ENCODE peak calls at places on chromosomes 1 and 21, in eight cellular contexts. T is sigmoid colon, G is tibial nerve, J is ovary, Q is cardiac muscle cell, V is BJ, F is lower lobe of right lung, B is DND-41. Y is an unnamed sample. For H3K36me3, the result is how much of the 10 kb centered on the place peaks cover.

GRCh38 chr1:180631197-180631765 is 541 bp upstream of the XPR1 start:
- DNase-seq in T (no peak), G (no peak), V (no peak), Q (no peak), B (peak), F (no peak), J (no peak), Y (no peak)

GRCh38 chr1:192974701-192975100 is 84.5 kb downstream of the UCHL5 start:
- DNase-seq in V (peak), G (no peak), Q (peak), F (no peak), T (no peak), B (no peak), J (no peak), Y (no peak)

GRCh38 chr1:165899461-165899941 is 72.1 kb downstream of the UCK2 start:
- DNase-seq in T (no peak), B (no peak), G (no peak), J (no peak), V (no peak), Q (no peak), F (no peak), Y (no peak)

GRCh38 chr1:119160851-119161250 is 20.4 kb upstream of the WARS2 start:
- DNase-seq in G (no peak), B (no peak), Q (peak), V (peak), F (no peak), T (no peak), J (no peak), Y (no peak)

GRCh38 chr1:45448357-45448756 is 42.6 kb downstream of the TESK2 start:
- DNase-seq in T (no peak), F (no peak), J (no peak), V (no peak), Q (no peak), G (no peak), B (no peak), Y (no peak)

GRCh38 chr1:213120386-213120785 is 69.3 kb downstream of the RPS6KC1 start:
- DNase-seq in G (no peak), T (no peak), J (no peak), B (no peak), F (no peak), V (no peak), Q (no peak), Y (no peak)

GRCh38 chr1:53047737-53048344 is 14.2 kb upstream of the PODN start:
- DNase-seq in B (peak), T (no peak), V (peak), J (no peak), Q (peak), F (no peak), G (no peak), Y (no peak)

GRCh38 chr1:170309389-170310013 is 163.7 kb downstream of the NTMT2 start:
- DNase-seq in F (no peak), B (no peak), G (no peak), T (no peak), Q (peak), V (peak), J (peak), Y (no peak)

GRCh38 chr1:9606948-9607347 is 18.2 kb downstream of the TMEM201 start:
- DNase-seq in Q (no peak), T (no peak), G (no peak), B (no peak), J (no peak), F (no peak), V (no peak), Y (no peak)

GRCh38 chr1:2627746-2628145 is 5.1 kb downstream of the MMEL1 start:
- DNase-seq in T (no peak), V (no peak), F (peak), Q (no peak), J (no peak), B (no peak), G (no peak), Y (peak)

GRCh38 chr1:175154595-175155472 is 37.7 kb downstream of the KIAA0040 start:
- DNase-seq in J (peak), Q (peak), F (peak), T (peak), B (peak), V (no peak), G (peak), Y (peak)

GRCh38 chr1:246566808-246567154 is 525 bp downstream of the CNST start:
- DNase-seq in G (no peak), F (no peak), T (no peak), B (no peak), Q (no peak), V (no peak), J (no peak), Y (no peak)

GRCh38 chr1:221045842-221046831 is 166.9 kb downstream of the HLX start:
- DNase-seq in G (no peak), J (no peak), F (no peak), Q (no peak), V (no peak), B (no peak), T (no peak), Y (no peak)

GRCh38 chr21:26776320-26777021 is 68.7 kb downstream of the ADAMTS1 start:
- DNase-seq in T (no peak), F (no peak), J (no peak), Q (peak), B (no peak), V (peak), G (no peak), Y (no peak)

GRCh38 chr1:32742956-32743355 is 40.4 kb upstream of the SYNC start:
- DNase-seq in T (no peak), B (no peak), V (no peak), F (no peak), G (no peak), Q (no peak), J (no peak), Y (no peak)

GRCh38 chr21:38815060-38815405 is 9.3 kb downstream of the ETS2 start:
- DNase-seq in Q (no peak), B (no peak), J (no peak), V (no peak), T (no peak), F (no peak), G (no peak), Y (no peak)

GRCh38 chr1:235631816-235632215 is 17.8 kb downstream of the GNG4 start:
- DNase-seq in V (no peak), T (no peak), F (no peak), Q (no peak), G (no peak), B (no peak), J (no peak), Y (no peak)

GRCh38 chr1:29620631-29621030 is 384.3 kb downstream of the PTPRU start:
- DNase-seq in V (no peak), J (no peak), T (no peak), B (no peak), G (no peak), F (no peak), Q (no peak), Y (no peak)

GRCh38 chr1:165738794-165739193 is 29.9 kb downstream of the TMCO1 start:
- DNase-seq in V (no peak), Q (no peak), G (no peak), J (no peak), B (no peak), F (no peak), T (no peak), Y (no peak)

GRCh38 chr1:175191654-175192053 is 922 bp downstream of the KIAA0040 start:
- DNase-seq in T (no peak), G (peak), V (no peak), B (peak), F (no peak), Q (no peak), J (no peak), Y (no peak)

GRCh38 chr1:222028151-222028550 is 286.3 kb upstream of the DUSP10 start:
- DNase-seq in T (no peak), J (no peak), Q (no peak), G (no peak), B (no peak), V (no peak), F (no peak), Y (no peak)

GRCh38 chr1:201110138-201110537 is 2.1 kb downstream of the CACNA1S start:
- DNase-seq in V (no peak), J (no peak), G (no peak), F (no peak), Q (no peak), T (peak), B (no peak), Y (no peak)

GRCh38 chr1:106465666-106466065 is 590.8 kb upstream of the PRMT6 start:
- DNase-seq in B (no peak), T (no peak), F (no peak), V (no peak), G (no peak), Q (no peak), J (no peak), Y (no peak)

GRCh38 chr1:244393604-244394176 is 58.0 kb downstream of the ADSS2 start:
- DNase-seq in T (no peak), B (no peak), J (no peak), Q (no peak), F (no peak), G (no peak), V (no peak), Y (no peak)

GRCh38 chr1:180926164-180926981 is 13.7 kb downstream of the KIAA1614 start:
- DNase-seq in B (peak), V (no peak), Q (peak), J (peak), G (no peak), F (no peak), T (peak), Y (peak)

GRCh38 chr1:229133734-229134265 is 137.1 kb upstream of the RAB4A start:
- DNase-seq in G (no peak), Q (no peak), J (no peak), T (no peak), B (no peak), F (no peak), V (no peak), Y (no peak)

GRCh38 chr1:36561365-36561731 is 78.6 kb upstream of the CSF3R start:
- DNase-seq in Q (no peak), B (no peak), F (no peak), T (no peak), V (no peak), G (no peak), J (no peak), Y (no peak)

GRCh38 chr1:29436386-29436785 is 200.1 kb downstream of the PTPRU start:
- DNase-seq in T (no peak), V (no peak), B (no peak), Q (no peak), J (no peak), G (no peak), F (no peak), Y (no peak)

GRCh38 chr1:100989306-100990077 is 36.1 kb downstream of the DPH5 start:
- DNase-seq in F (no peak), Q (peak), J (no peak), V (peak), T (no peak), B (no peak), G (no peak), Y (no peak)

GRCh38 chr1:107286125-107286524 is 145.3 kb downstream of the NTNG1 start:
- DNase-seq in B (no peak), J (no peak), Q (no peak), G (no peak), T (no peak), V (no peak), F (no peak), Y (no peak)

GRCh38 chr1:16189921-16190499 is 22.4 kb downstream of the ARHGEF19 start:
- DNase-seq in B (no peak), T (no peak), Q (no peak), V (no peak), G (no peak), F (no peak), J (no peak), Y (peak)

GRCh38 chr1:56156937-56157336 is 422.4 kb downstream of the PLPP3 start:
- DNase-seq in V (no peak), J (no peak), F (no peak), T (no peak), B (peak), G (no peak), Q (no peak), Y (no peak)

GRCh38 chr1:8249838-8250237 is 68.1 kb upstream of the SLC45A1 start:
- DNase-seq in G (no peak), Q (no peak), J (no peak), V (no peak), F (no peak), B (no peak), T (no peak), Y (no peak)

GRCh38 chr1:8256321-8256720 is 61.6 kb upstream of the SLC45A1 start:
- DNase-seq in V (no peak), B (no peak), G (no peak), Q (no peak), T (no peak), J (no peak), F (no peak), Y (no peak)

GRCh38 chr1:8251635-8252034 is 66.3 kb upstream of the SLC45A1 start:
- DNase-seq in G (no peak), V (no peak), B (no peak), T (no peak), J (no peak), F (peak), Q (no peak), Y (no peak)

GRCh38 chr1:8255712-8256111 is 62.2 kb upstream of the SLC45A1 start:
- DNase-seq in J (no peak), F (peak), G (no peak), T (no peak), Q (no peak), V (no peak), B (no peak), Y (no peak)

DNA sequence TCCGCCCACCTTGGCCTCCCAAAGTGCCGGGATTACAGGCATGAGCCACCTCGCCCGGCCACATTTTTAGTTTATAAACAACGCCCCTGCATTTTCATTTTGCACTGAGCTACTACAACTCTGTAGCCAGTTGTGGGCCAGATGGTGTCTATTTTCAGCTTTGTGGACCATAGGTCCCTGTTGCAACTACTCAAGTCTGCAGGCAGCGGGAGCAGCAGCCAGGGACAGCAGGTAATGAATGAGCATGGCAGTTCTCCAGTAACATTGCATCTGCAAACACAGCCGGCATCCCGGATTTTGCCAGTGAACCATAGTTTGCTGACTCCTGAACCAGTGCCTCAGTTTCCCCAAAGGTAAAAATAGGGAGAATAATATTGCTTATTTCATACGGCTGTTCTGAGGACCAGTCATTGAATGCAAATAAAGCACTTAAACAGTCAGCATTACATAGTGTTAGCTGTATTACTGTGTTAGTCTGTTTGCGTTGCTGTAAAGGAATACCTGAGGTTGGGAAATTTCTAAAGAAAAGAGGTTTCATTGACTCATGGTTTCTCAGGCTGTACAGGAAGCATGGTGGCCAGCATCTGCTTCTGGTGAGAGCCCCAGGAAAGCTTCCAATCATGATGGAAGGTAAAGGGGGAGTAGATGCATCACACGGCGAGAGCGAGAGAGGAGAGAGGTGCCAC is 65.5 kb upstream of the SLC45A1 start:
- DNase-seq in F (no peak), G (no peak), B (no peak), T (no peak), Q (no peak), V (no peak), J (no peak), Y (no peak)
- TF ChIP-seq CTCF in F (no peak), G (no peak), B (no peak), T (no peak), Q (no peak), V (no peak), J (no peak), Y (no peak)

GRCh38 chr21:44420416-44421205 is 34.7 kb upstream of the LRRC3 start:
- DNase-seq in T (peak), F (no peak), J (no peak), G (no peak), B (no peak), V (no peak), Q (no peak), Y (peak)
- H3K36me3 ChIP-seq in T (under half), F (under half), J (under half), G (under half), B (under half), V (under half), Q (under half), Y (half or more)

GRCh38 chr21:32088471-32088870 is 190.4 kb downstream of the MIS18A start:
- DNase-seq in J (no peak), Q (no peak), G (no peak), T (no peak), B (no peak), F (no peak), V (no peak), Y (no peak)

GRCh38 chr21:32087452-32087851 is 191.4 kb downstream of the MIS18A start:
- DNase-seq in Q (no peak), J (no peak), T (no peak), G (no peak), B (no peak), V (no peak), F (no peak), Y (no peak)

DNA sequence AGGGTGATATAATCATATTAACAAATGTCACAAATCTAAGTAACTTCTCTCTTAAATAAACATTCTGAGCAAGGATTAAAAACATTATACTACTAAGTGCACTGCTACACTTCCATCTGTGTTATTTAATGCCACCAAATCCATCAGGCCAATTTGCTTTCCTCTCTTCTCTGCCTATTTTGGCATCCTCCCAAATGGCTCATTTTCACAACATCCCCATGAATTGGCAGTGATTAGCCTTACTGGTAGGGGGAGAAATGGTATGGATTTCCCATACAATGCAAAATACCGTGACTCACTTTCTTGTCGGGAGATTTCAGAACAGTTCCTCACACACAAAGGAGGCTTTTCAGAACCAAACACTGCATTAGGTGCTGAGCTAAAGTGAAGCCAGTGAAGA is 195.7 kb downstream of the MIS18A start:
- DNase-seq in V (no peak), G (no peak), B (no peak), Q (peak), F (no peak), J (no peak), T (no peak), Y (no peak)
- TF ChIP-seq CTCF in V (no peak), G (no peak), B (no peak), Q (no peak), F (no peak), J (no peak), T (no peak), Y (no peak)

DNA sequence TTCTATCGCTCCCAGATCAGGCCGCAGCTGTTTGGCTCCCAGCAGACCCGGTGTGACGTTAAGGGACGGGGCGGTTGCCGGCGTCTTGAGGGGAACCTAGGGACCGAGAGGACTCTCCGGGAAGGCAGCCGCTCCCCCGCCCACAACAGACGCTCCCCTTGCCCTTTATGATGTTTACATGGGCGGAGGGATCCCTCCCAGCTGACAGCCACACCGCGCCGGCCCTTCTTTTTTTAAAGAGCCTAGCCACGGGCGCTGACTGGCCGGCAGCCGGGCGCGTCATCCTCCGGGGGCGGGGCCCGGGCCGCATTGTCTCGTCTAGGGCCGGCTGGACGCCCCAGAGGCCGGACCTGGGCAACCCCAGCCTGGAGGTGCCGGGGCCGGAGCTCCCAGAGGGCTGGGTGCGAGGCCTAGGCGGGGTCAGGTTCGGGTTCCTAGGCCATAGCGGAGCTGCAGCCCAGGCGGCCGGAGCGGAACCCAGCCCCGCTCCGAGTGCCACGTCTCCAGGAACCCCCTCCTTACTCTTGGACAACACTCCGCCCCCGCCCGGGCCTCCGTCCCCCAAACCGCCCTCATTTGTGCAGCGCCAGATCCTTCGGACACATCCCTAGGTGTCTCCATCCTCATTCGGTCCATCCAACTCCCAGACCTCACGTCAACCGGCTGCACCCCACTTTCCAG is at the start of gene PCAT6:
- DNase-seq in Q (peak), F (peak), V (peak), T (peak), J (peak), B (peak), G (peak), Y (peak)
- H3K36me3 ChIP-seq in Q (under half), F (under half), V (under half), T (under half), J (under half), B (under half), G (under half), Y (under half)

GRCh38 chr1:183980951-183981525 is 56.5 kb downstream of the COLGALT2 start:
- DNase-seq in V (no peak), T (no peak), F (no peak), B (no peak), G (no peak), J (no peak), Q (no peak), Y (no peak)
- TF ChIP-seq CTCF in V (no peak), T (no peak), F (no peak), B (no peak), G (no peak), J (no peak), Q (no peak), Y (no peak)

GRCh38 chr1:19182223-19182622 is 27.8 kb downstream of the UBR4 start:
- DNase-seq in B (no peak), V (no peak), T (no peak), G (no peak), Q (no peak), F (no peak), J (no peak), Y (no peak)

GRCh38 chr1:19178734-19179398 is 31.2 kb downstream of the UBR4 start:
- DNase-seq in Q (no peak), B (no peak), V (no peak), J (no peak), G (no peak), F (no peak), T (no peak), Y (no peak)

GRCh38 chr1:19179597-19180271 is 30.3 kb downstream of the UBR4 start:
- DNase-seq in J (peak), G (no peak), Q (peak), F (no peak), V (no peak), B (peak), T (no peak), Y (no peak)

DNA sequence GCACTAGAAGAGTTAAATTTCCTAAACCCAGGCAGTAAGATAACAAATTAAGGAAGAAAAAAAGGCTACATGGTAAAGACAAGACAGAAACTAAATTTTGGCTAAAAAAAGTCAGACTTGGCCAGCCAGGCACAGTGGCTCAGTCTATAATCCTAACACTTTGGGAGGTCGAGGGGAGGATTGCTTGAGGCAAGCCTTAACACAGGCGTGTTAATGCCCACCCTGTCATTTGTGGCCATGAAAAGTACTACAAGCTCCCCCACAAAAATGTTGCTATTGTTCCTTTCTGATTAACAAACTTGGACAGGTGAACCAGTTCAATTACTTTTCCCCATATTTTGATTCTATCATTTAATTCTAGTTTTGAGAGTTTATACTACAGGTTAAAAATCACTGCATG is 32.3 kb downstream of the UBR4 start:
- DNase-seq in J (no peak), G (no peak), Q (no peak), B (no peak), F (no peak), V (no peak), T (no peak), Y (no peak)
- H3K36me3 ChIP-seq in J (under half), G (half or more), Q (half or more), B (half or more), F (half or more), V (under half), T (half or more), Y (half or more)